ENCODE peak calls at places on chromosomes 4 and X, in ten cellular contexts. H is cardiac fibroblast, N is HepG2, P is BE2C, O is endothelial cell, V is lung, D is HFFc6, R is OCI-LY7, C is epithelial cell of proximal tubule, T is hepatocyte. Q is an unnamed sample.

GRCh38 chr4:90841676-90842075 is 714.5 kb downstream of the CCSER1 start:
- DNase-seq in H (peak; percentile 24), N (no peak), P (no peak), O (no peak), V (no peak), D (no peak), R (no peak), C (no peak), T (no peak), Q (no peak)

GRCh38 chrX:114583646-114584433 is at the start of gene HTR2C:
- DNase-seq in H (no peak), N (no peak), P (no peak), O (no peak), V (no peak), D (no peak), R (no peak), C (no peak), T (no peak), Q (no peak)

GRCh38 chr4:73723029-73723428 is 17.3 kb upstream of the CXCL8 start:
- DNase-seq in H (no peak), N (no peak), P (no peak), O (no peak), V (no peak), D (no peak), R (no peak), C (no peak), T (no peak), Q (no peak)

GRCh38 chr4:128228778-128229457 is 58.7 kb downstream of the PGRMC2 start:
- DNase-seq in H (peak; percentile 31), N (no peak), P (no peak), O (no peak), V (no peak), D (no peak), R (no peak), C (no peak), T (no peak), Q (no peak)

GRCh38 chr4:52157641-52158316 is 106.7 kb downstream of the SPATA18 start:
- DNase-seq in H (peak; percentile 2), N (no peak), P (no peak), O (no peak), V (no peak), D (no peak), R (no peak), C (no peak), T (no peak), Q (no peak)

GRCh38 chr4:6799091-6799490 is 16.6 kb downstream of the KIAA0232 start:
- DNase-seq in H (no peak), N (no peak), P (no peak), O (no peak), V (no peak), D (no peak), R (no peak), C (no peak), T (no peak), Q (no peak)

GRCh38 chrX:18668059-18668458 is 3.8 kb downstream of the RS1 start:
- DNase-seq in H (no peak), N (no peak), P (no peak), O (no peak), V (no peak), D (no peak), R (no peak), C (no peak), T (no peak), Q (no peak)

GRCh38 chr4:25065451-25065850 is 34.7 kb upstream of the LGI2 start:
- DNase-seq in H (no peak), N (no peak), P (no peak), O (no peak), V (no peak), D (no peak), R (no peak), C (peak; percentile 23), T (no peak), Q (no peak)

GRCh38 chr4:80237992-80238391 is 28.5 kb upstream of the FGF5 start:
- DNase-seq in H (peak; percentile 83), N (no peak), P (no peak), O (no peak), V (no peak), D (peak; percentile 95), R (no peak), C (no peak), T (no peak), Q (no peak)

GRCh38 chr4:109027016-109027500 is 264.2 kb upstream of the ETNPPL start:
- DNase-seq in H (no peak), N (no peak), P (no peak), O (no peak), V (no peak), D (no peak), R (no peak), C (no peak), T (no peak), Q (no peak)

GRCh38 chr4:35250771-35251170 is 993.5 kb downstream of the ARAP2 start:
- DNase-seq in H (no peak), N (no peak), P (peak; percentile 22), O (no peak), V (no peak), D (no peak), R (no peak), C (no peak), T (no peak), Q (no peak)

GRCh38 chr4:8110071-8110986 is 48.3 kb downstream of the ABLIM2 start:
- DNase-seq in H (peak; percentile 21), N (peak; percentile 21), P (no peak), O (peak; percentile 66), V (no peak), D (peak; percentile 15), R (peak; percentile 41), C (peak; percentile 29), T (peak; percentile 51), Q (peak; percentile 77)

GRCh38 chr4:99457270-99457669 is 22.1 kb upstream of the ADH7 start:
- DNase-seq in H (peak; percentile 36), N (no peak), P (no peak), O (no peak), V (no peak), D (no peak), R (no peak), C (no peak), T (no peak), Q (no peak)

DNA sequence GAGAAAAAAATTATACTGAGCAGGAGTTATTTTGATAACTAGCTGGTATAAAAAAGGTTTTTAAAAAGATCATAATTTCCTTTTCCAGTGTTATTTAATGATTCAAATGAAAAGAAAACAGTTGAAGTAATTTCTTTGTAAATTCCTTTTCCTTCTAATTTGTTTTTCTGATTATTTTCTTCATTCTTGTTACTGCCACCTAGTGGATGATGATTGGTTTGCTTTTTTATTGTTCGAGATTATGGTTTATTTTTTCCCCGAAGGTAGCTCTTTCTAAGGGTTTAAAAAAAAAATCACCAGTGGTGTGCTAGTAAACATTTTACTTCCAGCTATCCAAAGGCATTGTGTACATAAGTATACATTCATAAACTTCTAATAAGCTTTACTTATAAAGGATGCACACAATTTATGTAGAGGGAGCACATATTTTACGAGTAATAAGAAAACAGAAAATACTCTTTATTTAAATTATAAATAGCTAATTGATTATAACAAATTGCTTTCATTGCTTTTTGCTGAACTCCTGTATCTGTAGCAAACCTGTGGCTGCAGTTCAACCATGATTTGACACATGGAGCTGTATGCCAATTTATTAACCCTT is 98.0 kb upstream of the ANK2 start:
- DNase-seq in H (peak; percentile 26), N (peak; percentile 9), P (no peak), O (no peak), V (no peak), D (no peak), R (peak; percentile 13), C (no peak), T (peak; percentile 12), Q (no peak)
- TF ChIP-seq CTCF in H (peak; percentile 52), N (peak; percentile 16), P (peak; percentile 46), O (peak; percentile 76), V (no peak), D (peak; percentile 88), R (peak; percentile 83), C (peak; percentile 53), T (peak; percentile 66), Q (peak; percentile 90)

DNA sequence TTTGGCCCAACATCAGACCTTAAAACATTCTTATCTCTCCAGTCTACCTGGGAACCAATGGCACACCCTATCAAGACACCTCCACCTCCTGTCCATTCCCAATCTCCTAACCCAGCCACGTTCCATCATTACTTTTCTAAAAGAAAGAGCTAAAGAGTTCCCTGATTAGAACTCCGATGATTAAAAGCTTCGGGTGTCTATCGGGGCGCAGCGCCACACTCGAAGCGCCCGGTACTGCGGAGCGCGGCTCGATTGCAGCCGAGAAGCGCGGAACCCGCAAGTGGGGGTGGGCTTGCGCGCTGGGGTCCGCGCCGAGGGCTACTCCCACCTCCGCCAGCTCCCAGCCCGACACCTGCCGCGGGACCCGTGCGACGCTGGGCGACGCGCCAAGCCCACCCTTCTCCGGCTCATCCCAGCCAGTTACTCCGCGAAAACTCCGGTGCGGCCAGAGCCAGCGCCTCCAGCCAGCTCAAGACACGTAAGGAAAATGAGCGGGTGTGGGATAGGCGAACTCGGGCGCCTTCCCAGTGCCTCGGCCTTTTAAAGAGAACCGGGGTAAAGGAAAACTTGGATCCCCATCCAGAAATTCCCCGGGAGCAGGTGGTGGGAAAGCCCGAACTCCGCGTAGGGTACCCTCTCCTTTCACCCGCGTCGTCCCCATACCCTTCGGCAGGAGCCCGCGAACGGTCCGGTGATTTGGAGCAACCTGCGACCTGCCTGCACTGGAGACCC is 601 bp downstream of the NPY1R start:
- DNase-seq in H (peak; percentile 25), N (no peak), P (peak; percentile 27), O (peak; percentile 35), V (no peak), D (no peak), R (no peak), C (no peak), T (peak; percentile 50), Q (peak; percentile 57)
- TF ChIP-seq CTCF in H (no peak), N (no peak), P (peak; percentile 17), O (no peak), V (no peak), D (no peak), R (no peak), C (peak; percentile 7), T (peak; percentile 25), Q (no peak)

GRCh38 chr4:151530783-151531182 is 121.8 kb downstream of the FHIP1A start:
- DNase-seq in H (peak; percentile 33), N (no peak), P (no peak), O (no peak), V (no peak), D (no peak), R (peak; percentile 5), C (no peak), T (no peak), Q (no peak)
- TF ChIP-seq CTCF in H (peak; percentile 47), N (no peak), P (no peak), O (no peak), V (no peak), D (peak; percentile 75), R (peak; percentile 67), C (peak; percentile 41), T (peak; percentile 7), Q (no peak)

DNA sequence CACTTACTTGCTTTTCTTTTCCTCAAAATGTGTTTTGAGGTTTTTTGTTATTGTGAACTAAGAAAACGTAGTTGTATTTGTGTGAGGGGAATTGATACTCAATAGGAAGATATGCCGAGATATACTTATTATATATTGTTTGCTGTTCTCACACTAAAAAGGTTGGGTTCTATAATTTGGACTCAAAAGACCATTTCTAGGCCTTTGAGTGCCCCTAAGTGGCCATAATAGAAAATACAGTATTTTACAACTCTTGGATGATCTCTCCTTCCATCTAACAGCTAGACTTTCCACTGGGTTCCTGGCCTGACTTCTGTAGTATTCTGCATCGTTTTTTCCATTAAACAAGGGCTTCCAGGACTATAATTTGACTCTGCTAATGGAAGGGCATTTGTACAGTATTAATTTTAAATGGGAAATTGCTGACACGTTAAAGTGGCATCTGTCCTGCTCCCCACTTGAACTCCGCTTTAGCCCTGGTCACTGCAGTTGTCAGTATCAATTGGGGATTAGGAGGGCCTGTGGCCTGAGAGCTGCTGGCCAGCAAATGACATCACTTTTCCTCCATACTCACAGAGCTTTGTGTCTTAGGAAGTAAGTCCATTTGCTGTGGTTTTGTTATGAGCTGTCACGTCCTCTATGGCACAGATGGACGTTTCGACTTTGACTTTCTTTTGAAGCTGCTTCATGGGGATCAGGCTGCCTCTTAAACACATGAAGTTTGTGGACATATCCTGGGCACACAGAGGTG is 176.9 kb downstream of the SLIT2 start:
- DNase-seq in H (peak; percentile 44), N (no peak), P (no peak), O (no peak), V (no peak), D (no peak), R (peak; percentile 16), C (no peak), T (no peak), Q (no peak)
- TF ChIP-seq CTCF in H (peak; percentile 18), N (peak; percentile 31), P (peak; percentile 26), O (no peak), V (no peak), D (peak; percentile 54), R (peak; percentile 70), C (peak; percentile 44), T (peak; percentile 36), Q (peak; percentile 20)